ENCODE peak calls at places on chromosomes 4 and X, in five cellular contexts. Z, V, P, M and I are unnamed samples.
A peak's percentile ranks its signal among the peaks of the same experiment; 100 is the strongest.

GRCh38 chr4:96145671-96146070 is 305.8 kb downstream of the PDHA2 start:
- DNase-seq in Z (no peak), V (no peak), P (no peak), M (no peak), I (no peak)

GRCh38 chr4:185682236-185682635 is 129.8 kb downstream of the SORBS2 start:
- DNase-seq in Z (peak; percentile 11), V (no peak), P (peak; percentile 76), M (no peak), I (no peak)

GRCh38 chrX:48945517-48946348 is 11.7 kb downstream of the OTUD5 start:
- DNase-seq in Z (peak; percentile 78), V (peak; percentile 30), P (peak; percentile 53), M (no peak), I (peak; percentile 33)

GRCh38 chr4:41573458-41574129 is 35.6 kb downstream of the LIMCH1 start:
- DNase-seq in Z (no peak), V (no peak), P (peak; percentile 57), M (no peak), I (no peak)

GRCh38 chr4:67680568-67681222 is 20.3 kb downstream of the UBA6 start:
- DNase-seq in Z (peak; percentile 12), V (no peak), P (peak; percentile 25), M (no peak), I (no peak)

GRCh38 chr4:80237992-80238391 is 28.5 kb upstream of the FGF5 start:
- DNase-seq in Z (peak; percentile 22), V (no peak), P (peak; percentile 75), M (no peak), I (no peak)

GRCh38 chr4:109251396-109251795 is 51.1 kb downstream of the COL25A1 start:
- DNase-seq in Z (no peak), V (no peak), P (no peak), M (no peak), I (no peak)

GRCh38 chr4:163256680-163257343 is 75.6 kb downstream of the NPY1R start:
- DNase-seq in Z (no peak), V (no peak), P (no peak), M (no peak), I (no peak)

GRCh38 chr4:56206258-56206657 is 181.0 kb downstream of the AASDH start:
- DNase-seq in Z (no peak), V (no peak), P (no peak), M (no peak), I (no peak)

GRCh38 chrX:120029354-120029753 is 48.1 kb downstream of the RHOXF2B start:
- DNase-seq in Z (no peak), V (no peak), P (no peak), M (no peak), I (no peak)

GRCh38 chrX:39676434-39676833 is 421.3 kb downstream of the BCOR start:
- DNase-seq in Z (no peak), V (no peak), P (no peak), M (no peak), I (no peak)

GRCh38 chrX:13965531-13965930 is 64.2 kb downstream of the GEMIN8 start:
- DNase-seq in Z (no peak), V (no peak), P (no peak), M (no peak), I (no peak)

GRCh38 chr4:76498550-76498949 is 63.5 kb downstream of the SHROOM3 start:
- DNase-seq in Z (no peak), V (no peak), P (no peak), M (no peak), I (no peak)

GRCh38 chrX:64975989-64976672 is at the start of gene ZC4H2:
- DNase-seq in Z (peak; percentile 83), V (peak; percentile 36), P (peak; percentile 80), M (peak; percentile 59), I (peak; percentile 22)

GRCh38 chrX:38660395-38661179 is 99.2 kb downstream of the TSPAN7 start:
- DNase-seq in Z (no peak), V (no peak), P (no peak), M (no peak), I (no peak)

GRCh38 chr4:77599378-77599777 is 6.2 kb upstream of the CXCL13 start:
- DNase-seq in Z (peak; percentile 36), V (no peak), P (peak; percentile 67), M (no peak), I (no peak)